ENCODE peak calls at places on chromosomes 16 and 17, in seven cellular contexts. One of them, this sample, is unnamed.

GRCh38 chr17:55655777-55656176 is 66.9 kb downstream of the TMEM100 start:
- DNase-seq in HTR-8/SVneo: no peak
- DNase-seq in HEK293T: no peak
- DNase-seq in GM19239: no peak
- DNase-seq in RPMI7951: no peak
- DNase-seq in WERI-Rb-1: no peak
- DNase-seq in CD4-positive, alpha-beta T cell: no peak
- DNase-seq in this sample: no peak

GRCh38 chr16:84699712-84700517 is at the start of gene USP10:
- DNase-seq in HTR-8/SVneo: peak; percentile 98
- DNase-seq in WERI-Rb-1: peak; percentile 61
- DNase-seq in RPMI7951: peak; percentile 69
- DNase-seq in GM19239: peak; percentile 97
- DNase-seq in CD4-positive, alpha-beta T cell: peak; percentile 74
- DNase-seq in HEK293T: peak; percentile 98
- DNase-seq in this sample: peak; percentile 99

GRCh38 chr17:4492762-4493561 is 5.7 kb upstream of the SPNS2 start:
- DNase-seq in GM19239: no peak
- DNase-seq in HTR-8/SVneo: peak; percentile 58
- DNase-seq in WERI-Rb-1: no peak
- DNase-seq in HEK293T: peak; percentile 61
- DNase-seq in CD4-positive, alpha-beta T cell: no peak
- DNase-seq in RPMI7951: peak; percentile 36
- DNase-seq in this sample: no peak

GRCh38 chr17:82246365-82247174 is 17.7 kb downstream of the SLC16A3 start:
- DNase-seq in GM19239: no peak
- DNase-seq in WERI-Rb-1: no peak
- DNase-seq in HTR-8/SVneo: no peak
- DNase-seq in HEK293T: no peak
- DNase-seq in CD4-positive, alpha-beta T cell: no peak
- DNase-seq in RPMI7951: peak; percentile 71
- DNase-seq in this sample: peak; percentile 37

GRCh38 chr17:40283662-40284061 is 4.0 kb upstream of the CDC6 start:
- DNase-seq in CD4-positive, alpha-beta T cell: no peak
- DNase-seq in GM19239: no peak
- DNase-seq in RPMI7951: peak; percentile 80
- DNase-seq in HEK293T: no peak
- DNase-seq in WERI-Rb-1: no peak
- DNase-seq in HTR-8/SVneo: peak; percentile 77
- DNase-seq in this sample: peak; percentile 40

GRCh38 chr16:31715915-31716314 is 157.7 kb upstream of the ZNF267 start:
- DNase-seq in HEK293T: no peak
- DNase-seq in WERI-Rb-1: no peak
- DNase-seq in CD4-positive, alpha-beta T cell: no peak
- DNase-seq in GM19239: no peak
- DNase-seq in RPMI7951: no peak
- DNase-seq in HTR-8/SVneo: no peak
- DNase-seq in this sample: no peak

GRCh38 chr17:69357701-69358100 is 30.8 kb upstream of the ABCA5 start:
- DNase-seq in HTR-8/SVneo: no peak
- DNase-seq in WERI-Rb-1: peak; percentile 18
- DNase-seq in RPMI7951: no peak
- DNase-seq in HEK293T: peak; percentile 13
- DNase-seq in CD4-positive, alpha-beta T cell: no peak
- DNase-seq in GM19239: no peak
- DNase-seq in this sample: no peak

GRCh38 chr17:17313350-17313991 is 10.3 kb downstream of the NT5M start:
- DNase-seq in CD4-positive, alpha-beta T cell: peak; percentile 71
- DNase-seq in HTR-8/SVneo: peak; percentile 65
- DNase-seq in HEK293T: no peak
- DNase-seq in GM19239: peak; percentile 68
- DNase-seq in WERI-Rb-1: peak; percentile 82
- DNase-seq in RPMI7951: no peak
- DNase-seq in this sample: peak; percentile 85

GRCh38 chr17:41486809-41487530 is 2.7 kb downstream of the KRT36 start:
- DNase-seq in WERI-Rb-1: peak; percentile 82
- DNase-seq in HTR-8/SVneo: no peak
- DNase-seq in HEK293T: peak; percentile 54
- DNase-seq in RPMI7951: no peak
- DNase-seq in CD4-positive, alpha-beta T cell: peak; percentile 14
- DNase-seq in GM19239: peak; percentile 28
- DNase-seq in this sample: peak; percentile 38

GRCh38 chr17:27494192-27495091 is 38.2 kb downstream of the KSR1 start:
- DNase-seq in CD4-positive, alpha-beta T cell: no peak
- DNase-seq in RPMI7951: no peak
- DNase-seq in HTR-8/SVneo: peak; percentile 33
- DNase-seq in HEK293T: peak; percentile 12
- DNase-seq in WERI-Rb-1: peak; percentile 76
- DNase-seq in GM19239: no peak
- DNase-seq in this sample: no peak

GRCh38 chr17:29292992-29293889 is 707 bp downstream of the NUFIP2 start:
- DNase-seq in CD4-positive, alpha-beta T cell: peak; percentile 41
- DNase-seq in RPMI7951: peak; percentile 49
- DNase-seq in HTR-8/SVneo: peak; percentile 67
- DNase-seq in WERI-Rb-1: peak; percentile 73
- DNase-seq in HEK293T: peak; percentile 45
- DNase-seq in GM19239: peak; percentile 47
- DNase-seq in this sample: peak; percentile 79

GRCh38 chr17:47949197-47949759 is 7.9 kb downstream of the PNPO start:
- DNase-seq in WERI-Rb-1: peak; percentile 95
- DNase-seq in RPMI7951: peak; percentile 72
- DNase-seq in HEK293T: peak; percentile 81
- DNase-seq in GM19239: peak; percentile 60
- DNase-seq in HTR-8/SVneo: peak; percentile 87
- DNase-seq in CD4-positive, alpha-beta T cell: peak; percentile 77
- DNase-seq in this sample: peak; percentile 81

GRCh38 chr17:32954477-32954876 is 26.5 kb downstream of the TMEM98 start:
- DNase-seq in GM19239: no peak
- DNase-seq in HTR-8/SVneo: no peak
- DNase-seq in CD4-positive, alpha-beta T cell: no peak
- DNase-seq in WERI-Rb-1: no peak
- DNase-seq in RPMI7951: no peak
- DNase-seq in HEK293T: no peak
- DNase-seq in this sample: no peak

GRCh38 chr16:63302841-63303240 is 1266.6 kb upstream of the CDH8 start:
- DNase-seq in HTR-8/SVneo: no peak
- DNase-seq in HEK293T: no peak
- DNase-seq in RPMI7951: no peak
- DNase-seq in GM19239: no peak
- DNase-seq in WERI-Rb-1: no peak
- DNase-seq in CD4-positive, alpha-beta T cell: no peak
- DNase-seq in this sample: no peak

GRCh38 chr17:9021158-9021984 is at the start of gene NTN1:
- DNase-seq in GM19239: peak; percentile 75
- DNase-seq in WERI-Rb-1: peak; percentile 57
- DNase-seq in HEK293T: peak; percentile 60
- DNase-seq in RPMI7951: peak; percentile 21
- DNase-seq in CD4-positive, alpha-beta T cell: peak; percentile 35
- DNase-seq in HTR-8/SVneo: peak; percentile 61
- DNase-seq in this sample: peak; percentile 93

GRCh38 chr17:13004336-13004735 is 13.5 kb downstream of the ELAC2 start:
- DNase-seq in GM19239: no peak
- DNase-seq in HEK293T: no peak
- DNase-seq in WERI-Rb-1: no peak
- DNase-seq in RPMI7951: no peak
- DNase-seq in CD4-positive, alpha-beta T cell: no peak
- DNase-seq in HTR-8/SVneo: no peak
- DNase-seq in this sample: no peak

GRCh38 chr16:2147378-2147777 is 1.0 kb upstream of the RAB26 start:
- DNase-seq in GM19239: no peak
- DNase-seq in RPMI7951: no peak
- DNase-seq in HTR-8/SVneo: no peak
- DNase-seq in CD4-positive, alpha-beta T cell: no peak
- DNase-seq in WERI-Rb-1: no peak
- DNase-seq in HEK293T: no peak
- DNase-seq in this sample: no peak

GRCh38 chr17:13395346-13395745 is 206.4 kb downstream of the HS3ST3A1 start:
- DNase-seq in HEK293T: no peak
- DNase-seq in WERI-Rb-1: no peak
- DNase-seq in RPMI7951: peak; percentile 74
- DNase-seq in CD4-positive, alpha-beta T cell: no peak
- DNase-seq in HTR-8/SVneo: no peak
- DNase-seq in GM19239: no peak
- DNase-seq in this sample: no peak

GRCh38 chr17:74049167-74049797 is 154.2 kb upstream of the RPL38 start:
- DNase-seq in GM19239: no peak
- DNase-seq in WERI-Rb-1: peak; percentile 74
- DNase-seq in HEK293T: no peak
- DNase-seq in RPMI7951: no peak
- DNase-seq in CD4-positive, alpha-beta T cell: no peak
- DNase-seq in HTR-8/SVneo: no peak
- DNase-seq in this sample: no peak

GRCh38 chr17:77493901-77494663 is 353.3 kb downstream of the SEC14L1 start:
- DNase-seq in CD4-positive, alpha-beta T cell: no peak
- DNase-seq in WERI-Rb-1: peak; percentile 26
- DNase-seq in RPMI7951: no peak
- DNase-seq in HTR-8/SVneo: no peak
- DNase-seq in GM19239: no peak
- DNase-seq in HEK293T: no peak
- DNase-seq in this sample: no peak

GRCh38 chr17:78340183-78340955 is 19.5 kb downstream of the SOCS3 start:
- DNase-seq in RPMI7951: no peak
- DNase-seq in HEK293T: no peak
- DNase-seq in CD4-positive, alpha-beta T cell: no peak
- DNase-seq in GM19239: no peak
- DNase-seq in HTR-8/SVneo: no peak
- DNase-seq in WERI-Rb-1: no peak
- DNase-seq in this sample: no peak

GRCh38 chr17:77843878-77844260 is 114.6 kb upstream of the TNRC6C start:
- DNase-seq in HTR-8/SVneo: no peak
- DNase-seq in WERI-Rb-1: no peak
- DNase-seq in CD4-positive, alpha-beta T cell: no peak
- DNase-seq in RPMI7951: no peak
- DNase-seq in GM19239: no peak
- DNase-seq in HEK293T: no peak
- DNase-seq in this sample: no peak

GRCh38 chr16:3256146-3256875 is at the start of gene MEFV:
- DNase-seq in RPMI7951: peak; percentile 92
- DNase-seq in WERI-Rb-1: peak; percentile 39
- DNase-seq in GM19239: no peak
- DNase-seq in CD4-positive, alpha-beta T cell: no peak
- DNase-seq in HEK293T: no peak
- DNase-seq in HTR-8/SVneo: no peak
- DNase-seq in this sample: no peak

GRCh38 chr17:48181653-48182052 is 74.1 kb downstream of the SNX11 start:
- DNase-seq in HTR-8/SVneo: peak; percentile 57
- DNase-seq in GM19239: no peak
- DNase-seq in HEK293T: peak; percentile 66
- DNase-seq in CD4-positive, alpha-beta T cell: no peak
- DNase-seq in RPMI7951: peak; percentile 29
- DNase-seq in WERI-Rb-1: peak; percentile 60
- DNase-seq in this sample: no peak

GRCh38 chr17:83122834-83123233 is 43.4 kb downstream of the METRNL start:
- DNase-seq in HTR-8/SVneo: no peak
- DNase-seq in WERI-Rb-1: no peak
- DNase-seq in HEK293T: no peak
- DNase-seq in RPMI7951: peak; percentile 37
- DNase-seq in GM19239: no peak
- DNase-seq in CD4-positive, alpha-beta T cell: no peak
- DNase-seq in this sample: no peak

GRCh38 chr17:40360091-40360490 is 4.4 kb downstream of the GJD3 start:
- DNase-seq in HEK293T: no peak
- DNase-seq in RPMI7951: no peak
- DNase-seq in CD4-positive, alpha-beta T cell: no peak
- DNase-seq in HTR-8/SVneo: no peak
- DNase-seq in GM19239: no peak
- DNase-seq in WERI-Rb-1: no peak
- DNase-seq in this sample: no peak